ENCODE peak calls at places on chromosome 2, in four cellular contexts. F is astrocyte of the spinal cord; P is effector memory CD8-positive, alpha-beta T cell; O is NCI-H2081. Y is an unnamed sample.

GRCh38 chr2:99377879-99378278 is 40.7 kb downstream of the EIF5B start:
- DNase-seq in O (no peak), F (no peak), P (no peak), Y (no peak)

GRCh38 chr2:172438741-172439508 is 11.5 kb downstream of the ITGA6 start:
- DNase-seq in O (peak), F (peak), P (no peak), Y (no peak)

GRCh38 chr2:45134726-45135125 is 125.5 kb upstream of the SIX2 start:
- DNase-seq in P (no peak), F (no peak), O (peak), Y (peak)

GRCh38 chr2:128162266-128162665 is 71.3 kb downstream of the UGGT1 start:
- DNase-seq in O (no peak), P (no peak), F (no peak), Y (peak)

GRCh38 chr2:220847587-220847986 is 724.5 kb downstream of the EPHA4 start:
- DNase-seq in P (no peak), F (peak), O (no peak), Y (no peak)

GRCh38 chr2:160906878-160907277 is 253.3 kb upstream of the TANK start:
- DNase-seq in P (no peak), O (no peak), F (no peak), Y (no peak)

GRCh38 chr2:157339965-157340655 is 14.5 kb upstream of the ERMN start:
- DNase-seq in F (peak), P (no peak), O (no peak), Y (no peak)

GRCh38 chr2:202084265-202084664 is 11.2 kb downstream of the KIAA2012 start:
- DNase-seq in P (no peak), F (peak), O (no peak), Y (no peak)

GRCh38 chr2:9975805-9976447 is 24.4 kb downstream of the GRHL1 start:
- DNase-seq in P (no peak), O (no peak), F (peak), Y (peak)